ENCODE peak calls at places on chromosomes 16 and 17, in four cellular contexts. One of them, this sample, is unnamed.

GRCh38 chr16:17211797-17212196 is 259.0 kb downstream of the XYLT1 start:
- DNase-seq in mesendoderm: peak; percentile 87
- DNase-seq in H9: peak; percentile 70
- DNase-seq in H1: peak; percentile 67
- DNase-seq in this sample: no peak

GRCh38 chr17:49527927-49528651 is 33.0 kb downstream of the NGFR start:
- DNase-seq in H9: peak; percentile 21
- DNase-seq in H1: no peak
- DNase-seq in mesendoderm: no peak
- DNase-seq in this sample: no peak

GRCh38 chr17:64784353-64784798 is 122.3 kb upstream of the SMURF2 start:
- DNase-seq in mesendoderm: no peak
- DNase-seq in H1: no peak
- DNase-seq in H9: no peak
- DNase-seq in this sample: no peak

GRCh38 chr16:31430380-31431052 is 2.4 kb upstream of the COX6A2 start:
- DNase-seq in mesendoderm: no peak
- DNase-seq in H9: no peak
- DNase-seq in H1: no peak
- DNase-seq in this sample: no peak

GRCh38 chr16:69017036-69017783 is 88.2 kb upstream of the HAS3 start:
- DNase-seq in H1: no peak
- DNase-seq in H9: no peak
- DNase-seq in mesendoderm: peak; percentile 14
- DNase-seq in this sample: peak; percentile 85

GRCh38 chr17:68794636-68795503 is 160.3 kb downstream of the ABCA8 start:
- DNase-seq in H9: no peak
- DNase-seq in H1: no peak
- DNase-seq in mesendoderm: peak; percentile 11
- DNase-seq in this sample: peak; percentile 60

GRCh38 chr17:1724351-1724868 is at the start of gene WDR81:
- DNase-seq in H9: peak; percentile 94
- DNase-seq in mesendoderm: peak; percentile 86
- DNase-seq in H1: peak; percentile 90
- DNase-seq in this sample: peak; percentile 79

GRCh38 chr16:19911204-19911603 is 26.6 kb upstream of the GPRC5B start:
- DNase-seq in H1: no peak
- DNase-seq in mesendoderm: no peak
- DNase-seq in H9: no peak
- DNase-seq in this sample: no peak

GRCh38 chr17:73155410-73156165 is 9.2 kb upstream of the SSTR2 start:
- DNase-seq in H1: peak; percentile 53
- DNase-seq in H9: peak; percentile 59
- DNase-seq in mesendoderm: peak; percentile 45
- DNase-seq in this sample: no peak

GRCh38 chr17:16929281-16929680 is 42.6 kb downstream of the TNFRSF13B start:
- DNase-seq in H1: no peak
- DNase-seq in H9: no peak
- DNase-seq in mesendoderm: no peak
- DNase-seq in this sample: no peak

GRCh38 chr17:17849863-17850373 is 13.1 kb upstream of the SREBF1 start:
- DNase-seq in mesendoderm: peak; percentile 75
- DNase-seq in H1: no peak
- DNase-seq in H9: peak; percentile 53
- DNase-seq in this sample: peak; percentile 43

GRCh38 chr16:12375341-12375740 is 398.8 kb downstream of the SNX29 start:
- DNase-seq in H1: no peak
- DNase-seq in mesendoderm: no peak
- DNase-seq in H9: no peak
- DNase-seq in this sample: no peak

GRCh38 chr16:28320741-28321140 is 28.4 kb downstream of the SBK1 start:
- DNase-seq in H9: no peak
- DNase-seq in mesendoderm: no peak
- DNase-seq in H1: no peak
- DNase-seq in this sample: no peak

GRCh38 chr17:3582921-3583320 is 25.3 kb upstream of the TRPV3 start:
- DNase-seq in H1: no peak
- DNase-seq in H9: no peak
- DNase-seq in mesendoderm: no peak
- DNase-seq in this sample: no peak

GRCh38 chr17:47013341-47013740 is 34.3 kb upstream of the RPRML start:
- DNase-seq in H9: no peak
- DNase-seq in H1: no peak
- DNase-seq in mesendoderm: no peak
- DNase-seq in this sample: no peak

GRCh38 chr16:87076950-87077749 is 240.0 kb downstream of the C16orf95 start:
- DNase-seq in H1: peak; percentile 91
- DNase-seq in mesendoderm: peak; percentile 88
- DNase-seq in H9: peak; percentile 86
- DNase-seq in this sample: peak; percentile 55

GRCh38 chr17:28447396-28447760 is 26.1 kb upstream of the SLC13A2 start:
- DNase-seq in H9: no peak
- DNase-seq in H1: no peak
- DNase-seq in mesendoderm: no peak
- DNase-seq in this sample: no peak

GRCh38 chr16:58938856-58939255 is 204.7 kb upstream of the GOT2 start:
- DNase-seq in H1: no peak
- DNase-seq in H9: no peak
- DNase-seq in mesendoderm: peak; percentile 40
- DNase-seq in this sample: no peak

GRCh38 chr16:82769845-82770244 is 143.1 kb downstream of the CDH13 start:
- DNase-seq in mesendoderm: no peak
- DNase-seq in H1: no peak
- DNase-seq in H9: no peak
- DNase-seq in this sample: no peak

GRCh38 chr17:82931696-82932060 is 91.9 kb upstream of the ZNF750 start:
- DNase-seq in H1: no peak
- DNase-seq in H9: no peak
- DNase-seq in mesendoderm: no peak
- DNase-seq in this sample: peak; percentile 94

GRCh38 chr16:86509759-86510464 is 415 bp upstream of the FOXF1 start:
- DNase-seq in mesendoderm: peak; percentile 85
- DNase-seq in H9: peak; percentile 85
- DNase-seq in H1: peak; percentile 82
- DNase-seq in this sample: peak; percentile 96

GRCh38 chr16:13540771-13541170 is 379.2 kb upstream of the ERCC4 start:
- DNase-seq in mesendoderm: no peak
- DNase-seq in H9: no peak
- DNase-seq in H1: no peak
- DNase-seq in this sample: no peak

GRCh38 chr17:42005128-42005527 is 12.1 kb downstream of the DNAJC7 start:
- DNase-seq in H1: no peak
- DNase-seq in mesendoderm: no peak
- DNase-seq in H9: no peak
- DNase-seq in this sample: no peak

GRCh38 chr16:1089822-1090619 is 6.0 kb downstream of the C1QTNF8 start:
- DNase-seq in H1: no peak
- DNase-seq in H9: no peak
- DNase-seq in mesendoderm: no peak
- DNase-seq in this sample: no peak

GRCh38 chr17:51079049-51079448 is 41.6 kb downstream of the SPAG9 start:
- DNase-seq in H9: no peak
- DNase-seq in H1: peak; percentile 2
- DNase-seq in mesendoderm: peak; percentile 4
- DNase-seq in this sample: peak; percentile 69

GRCh38 chr16:25036561-25036960 is 21.4 kb upstream of the ARHGAP17 start:
- DNase-seq in H9: no peak
- DNase-seq in mesendoderm: no peak
- DNase-seq in H1: no peak
- DNase-seq in this sample: no peak

GRCh38 chr17:62871291-62871690 is 63.2 kb upstream of the MARCHF10 start:
- DNase-seq in H9: no peak
- DNase-seq in mesendoderm: peak; percentile 23
- DNase-seq in H1: no peak
- DNase-seq in this sample: no peak

GRCh38 chr17:10062757-10063385 is 135.5 kb downstream of the GAS7 start:
- DNase-seq in H9: no peak
- DNase-seq in mesendoderm: no peak
- DNase-seq in H1: no peak
- DNase-seq in this sample: no peak

DNA sequence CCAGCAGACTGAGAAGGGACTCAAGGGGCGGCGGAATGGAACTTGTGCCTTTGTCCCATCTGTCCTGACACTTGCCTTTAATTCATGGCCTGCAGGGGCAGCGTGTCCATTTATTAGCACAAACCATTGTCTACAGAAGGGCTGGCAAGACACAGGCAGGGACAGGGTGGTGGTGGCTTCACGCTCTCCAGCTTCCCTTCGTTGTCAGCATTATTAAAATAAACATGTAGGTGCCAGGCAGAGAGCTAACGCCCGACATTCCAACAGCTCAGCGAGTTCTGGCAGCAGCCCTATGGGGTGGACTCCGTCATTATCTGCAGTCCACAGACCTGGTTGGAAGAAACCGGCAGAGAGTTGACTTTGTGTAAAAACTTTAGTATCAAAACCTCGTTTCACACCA is 16.3 kb downstream of the DNAI2 start:
- DNase-seq in H1: no peak
- DNase-seq in mesendoderm: no peak
- DNase-seq in H9: no peak
- DNase-seq in this sample: no peak
- H2AK5ac ChIP-seq in H1: no peak overlapping the region
- H2AK5ac ChIP-seq in mesendoderm: no peak overlapping the region
- H2AK5ac ChIP-seq in H9: no peak overlapping the region
- H2AK5ac ChIP-seq in this sample: no peak overlapping the region

GRCh38 chr16:6862058-6862457 is 470.6 kb upstream of the RBFOX1 start:
- DNase-seq in mesendoderm: no peak
- DNase-seq in H9: no peak
- DNase-seq in H1: no peak
- DNase-seq in this sample: no peak

GRCh38 chr16:6852643-6853042 is 480.0 kb upstream of the RBFOX1 start:
- DNase-seq in H9: no peak
- DNase-seq in H1: no peak
- DNase-seq in mesendoderm: no peak
- DNase-seq in this sample: no peak

GRCh38 chr16:6856578-6856977 is 476.1 kb upstream of the RBFOX1 start:
- DNase-seq in H9: no peak
- DNase-seq in mesendoderm: no peak
- DNase-seq in H1: no peak
- DNase-seq in this sample: no peak

GRCh38 chr16:6861136-6861535 is 471.5 kb upstream of the RBFOX1 start:
- DNase-seq in H1: no peak
- DNase-seq in H9: peak; percentile 32
- DNase-seq in mesendoderm: peak; percentile 13
- DNase-seq in this sample: no peak

GRCh38 chr16:6857575-6857974 is 475.1 kb upstream of the RBFOX1 start:
- DNase-seq in H1: no peak
- DNase-seq in H9: no peak
- DNase-seq in mesendoderm: no peak
- DNase-seq in this sample: no peak
- H4K5ac ChIP-seq in H1: no peak overlapping the region
- H4K5ac ChIP-seq in H9: no peak overlapping the region
- H4K5ac ChIP-seq in mesendoderm: no peak overlapping the region
- H4K5ac ChIP-seq in this sample: no peak overlapping the region

GRCh38 chr17:45976755-45977505 is 22.1 kb upstream of the STH start:
- DNase-seq in H1: no peak
- DNase-seq in mesendoderm: peak; percentile 92
- DNase-seq in H9: no peak
- DNase-seq in this sample: peak; percentile 22
- H2AK5ac ChIP-seq in H1: no peak overlapping the region
- H2AK5ac ChIP-seq in mesendoderm: no peak overlapping the region
- H2AK5ac ChIP-seq in H9: no peak overlapping the region
- H2AK5ac ChIP-seq in this sample: no peak overlapping the region

GRCh38 chr17:75526555-75527270 is 1.2 kb downstream of the LLGL2 start:
- DNase-seq in H1: peak; percentile 66
- DNase-seq in mesendoderm: peak; percentile 31
- DNase-seq in H9: peak; percentile 63
- DNase-seq in this sample: no peak
- H4K5ac ChIP-seq in H1: no peak overlapping the region
- H4K5ac ChIP-seq in mesendoderm: no peak overlapping the region
- H4K5ac ChIP-seq in H9: no peak overlapping the region
- H4K5ac ChIP-seq in this sample: no peak overlapping the region

GRCh38 chr17:40984226-40984625 is at the start of gene KRT40:
- DNase-seq in H9: no peak
- DNase-seq in mesendoderm: no peak
- DNase-seq in H1: no peak
- DNase-seq in this sample: no peak
- H2AK5ac ChIP-seq in H9: no peak within 1 kb of the TSS
- H2AK5ac ChIP-seq in mesendoderm: no peak within 1 kb of the TSS
- H2AK5ac ChIP-seq in H1: no peak within 1 kb of the TSS
- H2AK5ac ChIP-seq in this sample: peak within 1 kb of the TSS; percentile 18

GRCh38 chr16:88355389-88356123 is 27.2 kb upstream of the ZNF469 start:
- DNase-seq in mesendoderm: no peak
- DNase-seq in H1: no peak
- DNase-seq in H9: no peak
- DNase-seq in this sample: no peak
- H4K5ac ChIP-seq in mesendoderm: no peak overlapping the region
- H4K5ac ChIP-seq in H1: no peak overlapping the region
- H4K5ac ChIP-seq in H9: no peak overlapping the region
- H4K5ac ChIP-seq in this sample: no peak overlapping the region

GRCh38 chr16:89117239-89117974 is 23.8 kb downstream of the ACSF3 start:
- DNase-seq in H1: no peak
- DNase-seq in mesendoderm: no peak
- DNase-seq in H9: no peak
- DNase-seq in this sample: no peak
- H2AK5ac ChIP-seq in H1: no peak overlapping the region
- H2AK5ac ChIP-seq in mesendoderm: no peak overlapping the region
- H2AK5ac ChIP-seq in H9: no peak overlapping the region
- H2AK5ac ChIP-seq in this sample: no peak overlapping the region